ENCODE peak calls at places on chromosomes 12 and 14, in eight cellular contexts. G is T-cell; X is NCI-H460; K is neural crest cell; B is astrocyte; T is mesothelial cell of epicardium; E is fibroblast of lung; R is activated T-cell treated with anti-CD3 and anti-CD28 coated beads, Interleukin-2, amount 50 U/mL, for 72 hours. V is an unnamed sample.

GRCh38 chr14:67833403-67833802 is 13.8 kb downstream of the RAD51B start:
- DNase-seq in R (no peak), T (no peak), E (no peak), X (no peak), G (no peak), B (no peak), K (no peak), V (no peak)

GRCh38 chr14:83300454-83301064 is 1766.9 kb upstream of the SEL1L start:
- DNase-seq in E (peak), T (no peak), B (peak), K (no peak), G (no peak), X (peak), R (no peak), V (peak)

GRCh38 chr14:56002876-56003625 is 115.2 kb upstream of the PELI2 start:
- DNase-seq in T (no peak), K (no peak), R (peak), B (no peak), X (no peak), G (peak), E (no peak), V (no peak)

GRCh38 chr12:116050266-116050665 is 227.2 kb downstream of the MED13L start:
- DNase-seq in B (no peak), E (peak), G (no peak), T (no peak), R (no peak), K (no peak), X (no peak), V (no peak)

GRCh38 chr14:44889600-44890479 is 71.9 kb downstream of the KLHL28 start:
- DNase-seq in G (no peak), T (no peak), E (peak), K (no peak), X (no peak), R (no peak), B (no peak), V (no peak)

GRCh38 chr14:56659964-56660551 is 80.5 kb downstream of the TMEM260 start:
- DNase-seq in X (peak), G (no peak), E (peak), R (no peak), K (no peak), B (peak), T (no peak), V (peak)

GRCh38 chr12:75658826-75659823 is 147.7 kb upstream of the KRR1 start:
- DNase-seq in B (peak), X (no peak), R (peak), T (no peak), G (no peak), E (peak), K (no peak), V (peak)

GRCh38 chr12:26319511-26319910 is 124.1 kb downstream of the SSPN start:
- DNase-seq in E (peak), X (no peak), G (no peak), K (no peak), R (no peak), B (peak), T (no peak), V (no peak)

GRCh38 chr12:98227162-98227561 is 288.2 kb upstream of the TMPO start:
- DNase-seq in K (no peak), X (no peak), B (no peak), E (peak), R (no peak), G (no peak), T (no peak), V (peak)

GRCh38 chr14:64569108-64570045 is 19.6 kb downstream of the PPP1R36 start:
- DNase-seq in K (no peak), G (no peak), B (peak), E (peak), X (peak), T (no peak), R (no peak), V (no peak)

GRCh38 chr12:110689601-110690430 is 901 bp upstream of the HVCN1 start:
- DNase-seq in K (no peak), X (peak), T (no peak), R (no peak), G (peak), E (peak), B (peak), V (peak)

GRCh38 chr14:75831455-75831854 is 150.3 kb downstream of the TGFB3 start:
- DNase-seq in B (peak), R (peak), X (no peak), K (no peak), E (peak), T (peak), G (peak), V (peak)

GRCh38 chr14:68736519-68736918 is 56.3 kb downstream of the ZFP36L1 start:
- DNase-seq in R (no peak), B (no peak), T (no peak), G (no peak), K (no peak), E (no peak), X (no peak), V (no peak)

GRCh38 chr12:130761537-130762318 is 45.6 kb upstream of the RIMBP2 start:
- DNase-seq in E (peak), T (no peak), R (peak), X (peak), B (peak), K (peak), G (peak), V (peak)

GRCh38 chr12:12717586-12718381 is 616 bp downstream of the CDKN1B start:
- DNase-seq in E (no peak), R (peak), K (no peak), G (peak), B (no peak), T (no peak), X (no peak), V (peak)

GRCh38 chr14:99043756-99044155 is 228.2 kb downstream of the BCL11B start:
- DNase-seq in E (no peak), X (no peak), G (no peak), R (no peak), K (no peak), B (no peak), T (no peak), V (no peak)

GRCh38 chr14:105439710-105440553 is 20.3 kb downstream of the MTA1 start:
- DNase-seq in G (no peak), K (no peak), T (no peak), B (no peak), X (peak), E (no peak), R (no peak), V (no peak)

GRCh38 chr12:124544311-124544970 is 23.0 kb downstream of the NCOR2 start:
- DNase-seq in K (no peak), G (no peak), R (no peak), E (no peak), T (no peak), X (no peak), B (no peak), V (peak)

GRCh38 chr12:112823582-112824149 is 32.1 kb downstream of the RPH3A start:
- DNase-seq in X (no peak), B (no peak), G (no peak), T (no peak), R (no peak), E (no peak), K (no peak), V (peak)